ENCODE peak calls at places on chromosome 19, in eight cellular contexts. E is fibroblast of lung, T is PC-9, C is psoas muscle, I is activated B cell treated with CpG ODN at 0.5 μM for 24 hours, R is neural crest cell, M is H9, L is LNCaP clone FGC. K is an unnamed sample.

GRCh38 chr19:43504426-43505185 is at the start of gene PHLDB3:
- DNase-seq in E (peak), T (peak), C (peak), I (no peak), R (no peak), M (peak), L (no peak), K (no peak)

GRCh38 chr19:23520441-23520840 is 125.2 kb upstream of the ZNF91 start:
- DNase-seq in E (no peak), T (peak), C (no peak), I (no peak), R (no peak), M (no peak), L (no peak), K (no peak)

GRCh38 chr19:46372901-46373572 is 26.1 kb downstream of the PPP5C start:
- DNase-seq in E (peak), T (no peak), C (no peak), I (no peak), R (no peak), M (peak), L (no peak), K (no peak)

GRCh38 chr19:460877-461609 is at the start of gene SHC2:
- DNase-seq in E (no peak), T (no peak), C (peak), I (no peak), R (no peak), M (no peak), L (no peak), K (no peak)

GRCh38 chr19:15562861-15563260 is 52.2 kb upstream of the CYP4F8 start:
- DNase-seq in E (no peak), T (peak), C (no peak), I (no peak), R (no peak), M (no peak), L (no peak), K (peak)

GRCh38 chr19:56372281-56372680 is 21.1 kb downstream of the ZNF582 start:
- DNase-seq in E (peak), T (no peak), C (no peak), I (no peak), R (no peak), M (no peak), L (no peak), K (no peak)

GRCh38 chr19:2636897-2637683 is 65.4 kb downstream of the GNG7 start:
- DNase-seq in E (peak), T (no peak), C (peak), I (peak), R (peak), M (peak), L (no peak), K (peak)

GRCh38 chr19:4059931-4060620 is 6.6 kb downstream of the ZBTB7A start:
- DNase-seq in E (no peak), T (no peak), C (peak), I (no peak), R (no peak), M (peak), L (no peak), K (no peak)

GRCh38 chr19:44512326-44513298 is 12.3 kb upstream of the ZNF180 start:
- DNase-seq in E (peak), T (peak), C (no peak), I (no peak), R (peak), M (peak), L (peak), K (peak)

GRCh38 chr19:33722456-33723239 is 74.0 kb upstream of the KCTD15 start:
- DNase-seq in E (no peak), T (no peak), C (no peak), I (no peak), R (no peak), M (no peak), L (no peak), K (no peak)

GRCh38 chr19:33720155-33720493 is 76.5 kb upstream of the KCTD15 start:
- DNase-seq in E (no peak), T (no peak), C (no peak), I (no peak), R (no peak), M (no peak), L (no peak), K (no peak)

GRCh38 chr19:33721735-33722297 is 74.9 kb upstream of the KCTD15 start:
- DNase-seq in E (no peak), T (no peak), C (no peak), I (no peak), R (no peak), M (no peak), L (no peak), K (no peak)

GRCh38 chr19:33719366-33720154 is 77.1 kb upstream of the KCTD15 start:
- DNase-seq in E (no peak), T (no peak), C (no peak), I (no peak), R (no peak), M (no peak), L (no peak), K (no peak)

DNA sequence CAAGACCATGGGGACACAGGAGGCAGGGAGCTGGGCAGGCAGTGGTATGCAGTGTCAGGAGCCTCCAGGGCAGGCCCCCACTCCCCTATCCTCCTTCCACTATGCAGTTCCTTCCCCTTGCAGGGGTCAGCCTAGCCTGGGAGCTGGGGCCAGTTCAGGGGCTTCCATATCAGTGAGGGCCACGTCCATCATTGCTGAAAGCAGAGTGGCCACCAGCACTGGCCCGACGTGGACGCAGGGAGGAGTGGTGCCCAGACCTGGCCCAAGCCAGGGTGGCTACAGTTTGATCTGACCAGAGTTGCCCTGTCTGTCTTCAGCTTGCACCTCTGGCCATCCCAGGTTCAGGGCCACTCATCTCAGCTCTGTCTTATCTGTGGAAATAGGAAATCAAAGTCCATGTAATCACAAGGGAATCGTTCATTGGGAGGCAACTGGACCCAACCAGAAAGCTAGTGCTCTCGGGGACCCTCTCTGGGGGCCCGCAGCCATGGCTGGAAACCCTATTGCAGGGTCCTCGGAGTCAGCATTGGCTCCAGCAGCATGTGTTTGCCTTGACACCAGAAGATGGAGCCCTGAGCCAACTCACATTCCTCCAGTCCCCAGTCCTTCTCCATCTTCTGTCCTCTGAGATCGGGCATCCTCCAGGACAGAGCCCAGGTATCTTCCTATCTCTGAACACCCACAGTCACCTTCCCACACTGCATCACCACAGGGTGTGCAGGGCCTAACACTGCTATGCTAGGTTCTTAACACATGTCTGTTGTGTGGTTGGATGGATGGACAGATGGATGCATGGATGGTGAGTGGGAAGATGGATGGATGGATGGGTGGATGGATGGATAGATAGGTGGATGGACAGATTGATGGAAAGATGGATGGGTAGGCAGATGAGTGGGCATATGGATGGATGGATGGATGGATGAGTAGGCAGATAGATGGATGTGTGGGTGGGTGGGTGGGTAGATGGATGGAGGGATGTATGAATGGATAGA is 75.7 kb upstream of the KCTD15 start:
- DNase-seq in E (no peak), T (no peak), C (no peak), I (no peak), R (no peak), M (no peak), L (no peak), K (no peak)
- TF ChIP-seq CTCF in E (no peak), T (no peak), C (no peak), I (no peak), R (peak), M (peak), L (peak), K (peak)

DNA sequence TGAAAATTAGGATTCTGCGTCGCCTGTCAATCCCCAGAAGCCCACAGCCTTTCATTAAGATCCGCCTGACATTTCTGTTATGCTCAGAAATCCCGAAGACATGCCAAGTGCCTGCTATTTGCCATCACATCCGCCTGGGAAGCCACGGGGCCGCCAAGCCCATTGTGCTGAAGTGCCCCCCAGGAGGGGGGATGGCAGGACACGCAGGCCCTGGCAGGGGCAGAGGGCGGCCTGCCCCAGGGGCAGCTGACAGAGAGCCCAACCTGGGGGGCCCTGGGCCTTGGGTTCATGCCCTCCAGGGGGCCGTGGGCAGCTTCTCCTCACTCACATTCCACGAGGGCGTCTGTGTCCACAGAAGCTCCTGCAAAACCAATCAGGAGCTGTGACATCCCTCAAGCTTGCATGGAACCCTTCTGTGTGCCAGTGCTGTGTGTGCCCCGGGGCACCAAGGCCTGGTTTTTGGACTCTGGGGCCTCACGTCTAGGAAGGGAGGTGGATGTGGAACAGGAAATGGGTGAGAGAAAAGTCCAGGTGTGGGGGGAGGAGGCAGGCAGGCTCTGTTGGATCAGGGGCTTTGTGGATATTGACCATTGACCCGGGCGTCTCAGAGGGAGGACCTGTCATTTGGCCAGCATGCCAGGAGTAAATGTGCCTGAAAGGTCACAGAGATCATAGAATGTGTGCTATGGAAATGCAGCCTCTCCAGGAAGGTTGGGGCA is 122.9 kb downstream of the URI1 start:
- DNase-seq in E (no peak), T (no peak), C (no peak), I (no peak), R (no peak), M (no peak), L (no peak), K (no peak)
- TF ChIP-seq CTCF in E (no peak), T (no peak), C (no peak), I (no peak), R (no peak), M (no peak), L (no peak), K (no peak)

GRCh38 chr19:40263440-40264313 is 21.5 kb downstream of the AKT2 start:
- DNase-seq in E (no peak), T (no peak), C (no peak), I (no peak), R (no peak), M (no peak), L (no peak), K (no peak)
- TF ChIP-seq CTCF in E (no peak), T (no peak), C (no peak), I (no peak), R (no peak), M (no peak), L (no peak), K (no peak)

GRCh38 chr19:7461841-7462629 is 26.8 kb downstream of the PEX11G start:
- DNase-seq in E (no peak), T (no peak), C (no peak), I (no peak), R (no peak), M (peak), L (no peak), K (no peak)
- TF ChIP-seq CTCF in E (no peak), T (no peak), C (no peak), I (no peak), R (no peak), M (peak), L (no peak), K (peak)

K was measured in HFFc6.